ENCODE peak calls at places on chromosomes 3 and 15, in six cellular contexts. N is Peyer's patch; A is heart right ventricle; F is thoracic aorta; U is brain microvascular endothelial cell; B is CD8-positive, alpha-beta memory T cell. L is an unnamed sample. For H3K36me3, the result is how much of the 10 kb centered on the place peaks cover.

GRCh38 chr15:41574158-41574557 is 15.1 kb downstream of the TYRO3 start:
- DNase-seq in B (no peak), N (no peak), A (no peak), U (no peak), F (no peak), L (no peak)

GRCh38 chr3:119456469-119456868 is 6.9 kb downstream of the TMEM39A start:
- DNase-seq in B (no peak), F (no peak), A (no peak), U (no peak), N (no peak), L (no peak)

GRCh38 chr3:167032267-167032876 is 347.7 kb downstream of the ZBBX start:
- DNase-seq in A (no peak), B (no peak), N (no peak), F (no peak), U (peak), L (no peak)

GRCh38 chr3:186277268-186277909 is 84.6 kb downstream of the DGKG start:
- DNase-seq in F (no peak), U (peak), N (no peak), B (no peak), A (no peak), L (no peak)

GRCh38 chr15:63469190-63469589 is 35.2 kb upstream of the USP3 start:
- DNase-seq in A (no peak), B (no peak), N (no peak), U (no peak), F (no peak), L (no peak)

GRCh38 chr3:123660900-123661299 is 76.0 kb upstream of the HACD2 start:
- DNase-seq in B (no peak), A (peak), F (peak), U (peak), N (peak), L (no peak)

GRCh38 chr3:137972401-137972800 is 37.6 kb upstream of the CLDN18 start:
- DNase-seq in N (no peak), F (no peak), B (no peak), U (no peak), A (no peak), L (no peak)

GRCh38 chr3:111473550-111473949 is 68.4 kb upstream of the CD96 start:
- DNase-seq in F (no peak), A (no peak), U (no peak), B (no peak), N (no peak), L (no peak)

GRCh38 chr3:42013652-42014442 is 51.9 kb upstream of the ULK4 start:
- DNase-seq in A (peak), F (no peak), N (peak), B (peak), U (no peak), L (peak)

GRCh38 chr3:111236833-111237713 is 165.5 kb downstream of the NECTIN3 start:
- DNase-seq in U (peak), A (no peak), N (no peak), F (no peak), B (no peak), L (no peak)

GRCh38 chr15:40398413-40398873 is 7.2 kb upstream of the IVD start:
- DNase-seq in F (no peak), N (peak), B (no peak), U (no peak), A (no peak), L (no peak)

GRCh38 chr3:150495149-150495548 is 51.1 kb downstream of the SERP1 start:
- DNase-seq in U (no peak), B (no peak), A (no peak), N (no peak), F (no peak), L (no peak)

GRCh38 chr3:17995769-17996168 is 253.3 kb upstream of the TBC1D5 start:
- DNase-seq in B (no peak), A (no peak), F (no peak), U (no peak), N (no peak), L (no peak)

GRCh38 chr3:188152660-188153497 is 1.1 kb upstream of the LPP start:
- DNase-seq in N (peak), A (no peak), U (peak), B (peak), F (no peak), L (peak)

GRCh38 chr3:52109556-52110380 is 44.5 kb downstream of the POC1A start:
- DNase-seq in B (no peak), F (no peak), N (no peak), A (no peak), U (no peak), L (no peak)

GRCh38 chr3:52112056-52112455 is 42.2 kb downstream of the POC1A start:
- DNase-seq in B (no peak), A (no peak), U (no peak), F (no peak), N (no peak), L (no peak)

GRCh38 chr3:52108302-52109232 is 45.7 kb downstream of the POC1A start:
- DNase-seq in U (no peak), B (no peak), A (peak), N (no peak), F (no peak), L (no peak)

GRCh38 chr3:52106951-52107611 is 47.1 kb downstream of the POC1A start:
- DNase-seq in N (no peak), U (no peak), A (no peak), F (no peak), B (no peak), L (no peak)

DNA sequence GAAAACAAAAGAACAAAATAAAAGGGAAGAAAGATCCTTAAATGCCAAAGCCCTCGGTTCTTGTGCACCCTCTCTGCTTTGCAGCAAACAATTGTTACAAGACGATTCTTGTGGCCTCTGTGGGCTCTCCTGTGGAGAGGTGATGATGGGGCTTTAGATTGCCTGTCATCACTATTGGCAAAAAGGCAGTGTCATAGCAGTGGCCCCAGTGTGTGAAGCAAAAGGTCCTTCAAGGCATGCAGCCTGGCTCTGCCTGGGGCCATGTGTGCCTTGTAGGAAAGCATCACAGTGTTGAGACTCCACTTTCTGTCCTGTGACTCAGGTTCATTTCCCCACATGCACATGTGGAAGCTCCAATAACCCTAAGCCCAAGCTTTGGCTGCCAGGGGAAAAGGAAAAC is 43.7 kb downstream of the POC1A start:
- DNase-seq in A (no peak), U (no peak), F (no peak), N (no peak), B (no peak), L (no peak)
- H3K36me3 ChIP-seq in A (under half), U (under half), F (under half), N (under half), B (under half), L (under half)

DNA sequence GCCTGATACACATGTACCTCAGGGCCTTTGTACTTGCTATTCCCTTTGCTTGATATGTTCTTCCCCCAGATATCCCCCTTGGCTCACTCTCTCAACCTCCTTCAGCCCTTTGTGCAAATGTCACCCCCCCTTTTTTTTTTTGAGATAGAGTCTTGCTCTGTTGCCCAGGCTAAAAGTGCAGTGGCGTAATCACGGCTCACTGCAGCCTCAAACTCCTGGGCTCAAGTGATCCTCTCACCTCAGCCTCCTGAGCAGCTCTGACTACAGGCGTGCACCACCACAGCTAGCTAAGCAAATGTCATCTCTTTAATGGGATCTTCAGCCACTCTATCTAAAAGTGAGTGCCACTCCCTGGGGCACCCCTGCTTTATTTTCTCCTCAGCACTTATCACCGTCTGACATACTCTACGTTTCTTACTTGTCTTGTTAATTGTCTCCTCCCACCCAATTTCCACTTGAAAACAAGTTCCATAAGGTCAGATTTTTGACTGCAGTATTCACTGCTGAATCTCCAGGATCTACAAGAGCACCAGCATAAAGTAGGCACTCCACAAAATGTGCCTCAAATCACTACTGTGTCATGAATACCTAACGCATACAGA is 14.6 kb downstream of the IP6K2 start:
- DNase-seq in F (no peak), B (no peak), A (no peak), U (no peak), N (no peak), L (no peak)
- H3K27ac ChIP-seq in F (peak), B (no peak), A (no peak), U (no peak), N (no peak), L (no peak)

DNA sequence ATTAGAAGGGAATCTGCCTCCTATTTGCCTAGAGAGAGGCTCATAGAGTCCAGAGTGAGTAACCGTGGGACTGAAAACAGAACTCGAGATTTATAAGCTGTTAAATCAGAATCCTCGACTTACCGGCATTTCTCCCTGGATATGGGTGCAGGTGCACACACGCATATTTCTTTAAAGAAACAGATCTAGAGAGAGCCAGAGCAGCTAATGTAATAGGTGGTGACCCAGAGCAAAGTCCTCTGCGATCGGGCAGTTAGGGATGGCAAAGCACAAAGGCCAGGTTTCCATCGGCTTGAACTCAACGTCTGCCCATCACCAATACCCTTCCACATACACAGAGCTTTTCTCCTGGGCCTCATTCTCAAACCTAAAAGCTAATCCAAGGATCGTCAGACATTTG is 13.8 kb downstream of the RNF168 start:
- DNase-seq in B (no peak), U (no peak), F (no peak), N (no peak), A (no peak), L (no peak)
- H3K36me3 ChIP-seq in B (under half), U (under half), F (under half), N (under half), A (under half), L (under half)

GRCh38 chr3:60536420-60536819 is 714.8 kb downstream of the FHIT start:
- DNase-seq in U (no peak), F (no peak), A (no peak), B (no peak), N (no peak), L (no peak)
- H3K27ac ChIP-seq in U (no peak), F (no peak), A (no peak), B (no peak), N (no peak), L (no peak)

DNA sequence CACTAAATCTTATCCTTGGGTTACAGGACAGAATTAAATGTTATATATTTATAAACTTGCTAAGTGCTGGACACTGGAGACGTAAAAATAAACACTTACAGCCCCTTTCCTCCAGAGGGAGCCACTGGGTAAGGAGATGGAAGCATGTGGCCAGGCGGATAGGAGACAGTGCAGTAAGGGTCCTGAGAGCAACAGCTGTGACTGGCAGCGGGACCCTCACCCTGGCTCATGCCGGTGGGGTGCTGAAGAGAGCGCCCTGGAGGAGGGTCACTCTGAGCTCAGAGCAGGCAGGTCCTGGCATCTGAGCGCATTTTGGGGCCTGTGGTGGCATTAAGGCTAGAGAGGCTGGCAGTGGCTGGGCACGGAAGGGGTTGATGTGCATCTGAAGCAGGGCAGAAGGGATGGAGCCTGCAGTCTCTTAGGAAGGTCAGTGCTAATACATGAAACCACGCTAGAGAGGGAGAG is 16.0 kb downstream of the SEC61A1 start:
- DNase-seq in U (no peak), N (no peak), A (no peak), B (no peak), F (no peak), L (peak)
- H3K36me3 ChIP-seq in U (half or more), N (under half), A (half or more), B (half or more), F (half or more), L (under half)

DNA sequence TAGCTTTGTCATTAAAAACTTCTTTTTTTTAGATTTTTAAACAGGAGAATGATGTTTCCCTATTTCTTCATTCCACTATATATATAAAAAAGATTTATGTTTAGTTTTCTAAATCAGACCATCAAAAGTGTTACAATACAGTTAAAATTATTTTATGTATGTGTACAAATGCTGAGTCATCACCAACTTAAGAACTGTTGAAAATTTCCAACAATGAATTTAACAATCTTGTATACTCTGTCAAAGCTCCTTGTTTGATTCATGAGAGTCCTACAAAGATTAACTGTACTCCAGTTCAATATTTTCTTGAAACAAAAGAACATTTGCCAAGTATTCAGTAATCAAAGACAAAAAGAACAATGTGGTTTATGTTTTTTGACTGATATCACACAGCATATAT is 82.0 kb downstream of the POLQ start:
- DNase-seq in U (no peak), N (no peak), F (no peak), B (no peak), A (no peak), L (no peak)
- H3K27ac ChIP-seq in U (no peak), N (no peak), F (no peak), B (no peak), A (no peak), L (no peak)

GRCh38 chr15:61138151-61138550 is 91.0 kb downstream of the RORA start:
- DNase-seq in F (no peak), U (no peak), N (no peak), A (no peak), B (no peak), L (no peak)
- H3K36me3 ChIP-seq in F (under half), U (under half), N (under half), A (under half), B (under half), L (under half)